ENCODE peak calls at places on chromosomes 3 and 15, in four cellular contexts. One of them, this sample, is unnamed.
A peak's percentile ranks its signal among the peaks of the same experiment; 100 is the strongest.

GRCh38 chr3:168288511-168289268 is 193.0 kb upstream of the GOLIM4 start:
- DNase-seq in T-helper 1 cell: no peak
- DNase-seq in breast epithelium: no peak
- DNase-seq in nephron progenitor cell: no peak
- DNase-seq in this sample: no peak

GRCh38 chr3:25038907-25039306 is 389.2 kb upstream of the RARB start:
- DNase-seq in nephron progenitor cell: no peak
- DNase-seq in T-helper 1 cell: no peak
- DNase-seq in breast epithelium: no peak
- DNase-seq in this sample: no peak

GRCh38 chr3:51340989-51341636 is 44.0 kb upstream of the MANF start:
- DNase-seq in T-helper 1 cell: no peak
- DNase-seq in breast epithelium: no peak
- DNase-seq in nephron progenitor cell: no peak
- DNase-seq in this sample: no peak

GRCh38 chr3:53196575-53197407 is 35.8 kb downstream of the PRKCD start:
- DNase-seq in T-helper 1 cell: peak; percentile 48
- DNase-seq in nephron progenitor cell: peak; percentile 32
- DNase-seq in breast epithelium: no peak
- DNase-seq in this sample: peak; percentile 50

GRCh38 chr15:58473720-58474119 is 41.9 kb downstream of the LIPC start:
- DNase-seq in nephron progenitor cell: no peak
- DNase-seq in breast epithelium: no peak
- DNase-seq in T-helper 1 cell: peak; percentile 55
- DNase-seq in this sample: peak; percentile 74

GRCh38 chr15:78207110-78207458 is 27.3 kb downstream of the ACSBG1 start:
- DNase-seq in T-helper 1 cell: no peak
- DNase-seq in breast epithelium: peak; percentile 45
- DNase-seq in nephron progenitor cell: no peak
- DNase-seq in this sample: no peak

GRCh38 chr3:195892355-195893120 is 15.8 kb downstream of the TNK2 start:
- DNase-seq in nephron progenitor cell: peak; percentile 50
- DNase-seq in T-helper 1 cell: no peak
- DNase-seq in breast epithelium: no peak
- DNase-seq in this sample: no peak

GRCh38 chr3:8712045-8712870 is 21.3 kb upstream of the CAV3 start:
- DNase-seq in nephron progenitor cell: no peak
- DNase-seq in T-helper 1 cell: no peak
- DNase-seq in breast epithelium: no peak
- DNase-seq in this sample: no peak

GRCh38 chr3:121552379-121552778 is 6.6 kb upstream of the POLQ start:
- DNase-seq in breast epithelium: no peak
- DNase-seq in T-helper 1 cell: no peak
- DNase-seq in nephron progenitor cell: no peak
- DNase-seq in this sample: no peak

GRCh38 chr3:43214616-43215015 is 71.7 kb upstream of the SNRK start:
- DNase-seq in breast epithelium: no peak
- DNase-seq in nephron progenitor cell: no peak
- DNase-seq in T-helper 1 cell: no peak
- DNase-seq in this sample: no peak

GRCh38 chr3:41029356-41029755 is 169.9 kb upstream of the CTNNB1 start:
- DNase-seq in nephron progenitor cell: no peak
- DNase-seq in T-helper 1 cell: no peak
- DNase-seq in breast epithelium: no peak
- DNase-seq in this sample: no peak

GRCh38 chr15:34733621-34734020 is 21.2 kb downstream of the GJD2 start:
- DNase-seq in breast epithelium: no peak
- DNase-seq in nephron progenitor cell: no peak
- DNase-seq in T-helper 1 cell: no peak
- DNase-seq in this sample: no peak

GRCh38 chr15:74332011-74332410 is 35.4 kb downstream of the CYP11A1 start:
- DNase-seq in breast epithelium: no peak
- DNase-seq in nephron progenitor cell: no peak
- DNase-seq in T-helper 1 cell: no peak
- DNase-seq in this sample: no peak

GRCh38 chr3:9976736-9977709 is 9.6 kb downstream of the EMC3 start:
- DNase-seq in nephron progenitor cell: no peak
- DNase-seq in T-helper 1 cell: peak; percentile 62
- DNase-seq in breast epithelium: peak; percentile 69
- DNase-seq in this sample: peak; percentile 51

GRCh38 chr3:105518806-105519418 is 152.2 kb downstream of the ALCAM start:
- DNase-seq in breast epithelium: no peak
- DNase-seq in nephron progenitor cell: peak; percentile 26
- DNase-seq in T-helper 1 cell: peak; percentile 62
- DNase-seq in this sample: no peak

GRCh38 chr15:59237854-59238252 is 31.2 kb downstream of the LDHAL6B start:
- DNase-seq in T-helper 1 cell: no peak
- DNase-seq in nephron progenitor cell: no peak
- DNase-seq in breast epithelium: no peak
- DNase-seq in this sample: no peak

GRCh38 chr3:13022348-13023250 is 50.6 kb downstream of the IQSEC1 start:
- DNase-seq in nephron progenitor cell: peak; percentile 73
- DNase-seq in breast epithelium: no peak
- DNase-seq in T-helper 1 cell: no peak
- DNase-seq in this sample: no peak

GRCh38 chr3:157443873-157444770 is 7.5 kb downstream of the PTX3 start:
- DNase-seq in breast epithelium: no peak
- DNase-seq in T-helper 1 cell: no peak
- DNase-seq in nephron progenitor cell: no peak
- DNase-seq in this sample: no peak

GRCh38 chr15:52164631-52165265 is 26.4 kb downstream of the GNB5 start:
- DNase-seq in breast epithelium: no peak
- DNase-seq in T-helper 1 cell: peak; percentile 25
- DNase-seq in nephron progenitor cell: no peak
- DNase-seq in this sample: peak; percentile 23

GRCh38 chr3:26474706-26475105 is 147.9 kb upstream of the LRRC3B start:
- DNase-seq in T-helper 1 cell: no peak
- DNase-seq in breast epithelium: no peak
- DNase-seq in nephron progenitor cell: no peak
- DNase-seq in this sample: no peak

GRCh38 chr15:51341366-51342248 is at the start of gene GLDN:
- DNase-seq in T-helper 1 cell: no peak
- DNase-seq in breast epithelium: no peak
- DNase-seq in nephron progenitor cell: peak; percentile 68
- DNase-seq in this sample: no peak

GRCh38 chr3:15634671-15635661 is 33.4 kb downstream of the BTD start:
- DNase-seq in nephron progenitor cell: no peak
- DNase-seq in T-helper 1 cell: no peak
- DNase-seq in breast epithelium: no peak
- DNase-seq in this sample: no peak